ENCODE peak calls at places on chromosomes 1 and 21, in four cellular contexts. One of them, this sample, is unnamed. For H3K4me1 and H3K9me3, the result is how much of the 10 kb centered on the place peaks cover.

GRCh38 chr21:17848228-17848627 is 29.1 kb upstream of the C21orf91 start:
- DNase-seq in thoracic aorta: no peak
- DNase-seq in sigmoid colon: peak
- DNase-seq in hepatocyte: peak
- DNase-seq in this sample: peak

GRCh38 chr1:214331180-214331579 is 50.2 kb downstream of the SMYD2 start:
- DNase-seq in sigmoid colon: no peak
- DNase-seq in hepatocyte: no peak
- DNase-seq in thoracic aorta: no peak
- DNase-seq in this sample: no peak

GRCh38 chr1:210233216-210233494 is 559 bp downstream of the SERTAD4 start:
- DNase-seq in thoracic aorta: no peak
- DNase-seq in sigmoid colon: peak
- DNase-seq in hepatocyte: peak
- DNase-seq in this sample: no peak

GRCh38 chr1:199264283-199264682 is 625.4 kb downstream of the PTPRC start:
- DNase-seq in sigmoid colon: no peak
- DNase-seq in hepatocyte: no peak
- DNase-seq in thoracic aorta: no peak
- DNase-seq in this sample: no peak

GRCh38 chr1:10910490-10911273 is 101.8 kb upstream of the TARDBP start:
- DNase-seq in thoracic aorta: no peak
- DNase-seq in hepatocyte: no peak
- DNase-seq in sigmoid colon: no peak
- DNase-seq in this sample: no peak

GRCh38 chr1:44246806-44247205 is 33.5 kb downstream of the DMAP1 start:
- DNase-seq in hepatocyte: no peak
- DNase-seq in sigmoid colon: no peak
- DNase-seq in thoracic aorta: no peak
- DNase-seq in this sample: no peak

GRCh38 chr1:83673287-83673686 is 325.6 kb downstream of the TTLL7 start:
- DNase-seq in sigmoid colon: no peak
- DNase-seq in thoracic aorta: no peak
- DNase-seq in hepatocyte: no peak
- DNase-seq in this sample: no peak

GRCh38 chr1:19381261-19381660 is 69.1 kb downstream of the SLC66A1 start:
- DNase-seq in sigmoid colon: no peak
- DNase-seq in thoracic aorta: no peak
- DNase-seq in hepatocyte: no peak
- DNase-seq in this sample: no peak

GRCh38 chr1:223760833-223761232 is 48.5 kb downstream of the CAPN2 start:
- DNase-seq in hepatocyte: no peak
- DNase-seq in thoracic aorta: no peak
- DNase-seq in sigmoid colon: peak
- DNase-seq in this sample: no peak

GRCh38 chr1:222769968-222770620 is 33.1 kb downstream of the FAM177B start:
- DNase-seq in hepatocyte: no peak
- DNase-seq in thoracic aorta: no peak
- DNase-seq in sigmoid colon: no peak
- DNase-seq in this sample: no peak

GRCh38 chr1:202452508-202452907 is 104.0 kb downstream of the PPP1R12B start:
- DNase-seq in sigmoid colon: no peak
- DNase-seq in thoracic aorta: no peak
- DNase-seq in hepatocyte: no peak
- DNase-seq in this sample: no peak

GRCh38 chr1:156445789-156446263 is 54.7 kb downstream of the MEF2D start:
- DNase-seq in thoracic aorta: peak
- DNase-seq in hepatocyte: peak
- DNase-seq in sigmoid colon: peak
- DNase-seq in this sample: peak

GRCh38 chr1:34057751-34058150 is 107.3 kb downstream of the CSMD2 start:
- DNase-seq in hepatocyte: no peak
- DNase-seq in thoracic aorta: no peak
- DNase-seq in sigmoid colon: no peak
- DNase-seq in this sample: no peak

GRCh38 chr1:236137285-236137852 is 5.0 kb upstream of the GPR137B start:
- DNase-seq in sigmoid colon: no peak
- DNase-seq in thoracic aorta: no peak
- DNase-seq in hepatocyte: no peak
- DNase-seq in this sample: no peak

GRCh38 chr1:7705048-7705907 is 65.8 kb upstream of the VAMP3 start:
- DNase-seq in sigmoid colon: peak
- DNase-seq in thoracic aorta: no peak
- DNase-seq in hepatocyte: peak
- DNase-seq in this sample: no peak

GRCh38 chr1:8174807-8175206 is 143.1 kb upstream of the SLC45A1 start:
- DNase-seq in thoracic aorta: no peak
- DNase-seq in hepatocyte: no peak
- DNase-seq in sigmoid colon: no peak
- DNase-seq in this sample: no peak

GRCh38 chr1:192732787-192733186 is 76.1 kb upstream of the RGS2 start:
- DNase-seq in thoracic aorta: no peak
- DNase-seq in hepatocyte: no peak
- DNase-seq in sigmoid colon: no peak
- DNase-seq in this sample: no peak

GRCh38 chr1:110555807-110556470 is 37.0 kb upstream of the KCNA10 start:
- DNase-seq in thoracic aorta: no peak
- DNase-seq in hepatocyte: no peak
- DNase-seq in sigmoid colon: no peak
- DNase-seq in this sample: peak

GRCh38 chr1:87450615-87451209 is 122.0 kb downstream of the LMO4 start:
- DNase-seq in sigmoid colon: no peak
- DNase-seq in hepatocyte: peak
- DNase-seq in thoracic aorta: no peak
- DNase-seq in this sample: no peak

GRCh38 chr1:184822267-184822666 is 67.6 kb upstream of the EDEM3 start:
- DNase-seq in sigmoid colon: no peak
- DNase-seq in thoracic aorta: no peak
- DNase-seq in hepatocyte: no peak
- DNase-seq in this sample: no peak

GRCh38 chr1:184820218-184820720 is 65.6 kb upstream of the EDEM3 start:
- DNase-seq in hepatocyte: no peak
- DNase-seq in sigmoid colon: no peak
- DNase-seq in thoracic aorta: no peak
- DNase-seq in this sample: no peak

GRCh38 chr1:184820956-184821355 is 66.3 kb upstream of the EDEM3 start:
- DNase-seq in thoracic aorta: no peak
- DNase-seq in sigmoid colon: no peak
- DNase-seq in hepatocyte: no peak
- DNase-seq in this sample: no peak

GRCh38 chr1:184823080-184823479 is 68.4 kb upstream of the EDEM3 start:
- DNase-seq in thoracic aorta: no peak
- DNase-seq in sigmoid colon: peak
- DNase-seq in hepatocyte: peak
- DNase-seq in this sample: no peak

GRCh38 chr1:184821658-184822057 is 67.0 kb upstream of the EDEM3 start:
- DNase-seq in thoracic aorta: no peak
- DNase-seq in hepatocyte: no peak
- DNase-seq in sigmoid colon: no peak
- DNase-seq in this sample: no peak
- H3K4me1 ChIP-seq in thoracic aorta: under half
- H3K4me1 ChIP-seq in hepatocyte: under half
- H3K4me1 ChIP-seq in sigmoid colon: half or more
- H3K4me1 ChIP-seq in this sample: under half

GRCh38 chr1:53946252-53947171 is at the start of gene LRRC42:
- DNase-seq in hepatocyte: peak
- DNase-seq in sigmoid colon: no peak
- DNase-seq in thoracic aorta: peak
- DNase-seq in this sample: no peak
- TF ChIP-seq CTCF in hepatocyte: peak
- TF ChIP-seq CTCF in sigmoid colon: peak
- TF ChIP-seq CTCF in thoracic aorta: no peak
- TF ChIP-seq CTCF in this sample: peak

DNA sequence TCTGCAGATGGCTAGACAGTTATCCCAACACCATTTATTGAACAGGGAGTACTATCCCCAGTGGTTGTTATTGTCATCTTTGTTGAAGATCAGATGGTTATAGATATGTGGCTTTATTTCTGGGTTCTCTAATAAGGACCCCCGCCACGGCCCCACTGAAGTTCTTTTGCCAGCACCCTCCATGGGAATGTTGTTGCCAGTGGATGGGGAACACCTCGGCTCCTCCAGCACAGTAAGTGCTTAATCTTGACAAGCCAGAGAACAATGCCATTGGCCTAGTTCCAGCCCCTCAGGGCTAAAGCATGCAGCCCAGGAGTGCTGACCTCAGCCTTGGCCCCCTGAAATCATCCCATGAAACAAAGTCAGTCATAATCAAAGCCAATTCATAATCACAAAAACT is 337.6 kb downstream of the AGBL4 start:
- DNase-seq in hepatocyte: no peak
- DNase-seq in thoracic aorta: no peak
- DNase-seq in sigmoid colon: no peak
- DNase-seq in this sample: no peak
- H3K9me3 ChIP-seq in hepatocyte: under half
- H3K9me3 ChIP-seq in thoracic aorta: under half
- H3K9me3 ChIP-seq in sigmoid colon: under half
- H3K9me3 ChIP-seq in this sample: under half

GRCh38 chr21:37371041-37371397 is 4.4 kb downstream of the DYRK1A start:
- DNase-seq in thoracic aorta: no peak
- DNase-seq in sigmoid colon: no peak
- DNase-seq in hepatocyte: no peak
- DNase-seq in this sample: no peak
- H3K4me1 ChIP-seq in thoracic aorta: half or more
- H3K4me1 ChIP-seq in sigmoid colon: half or more
- H3K4me1 ChIP-seq in hepatocyte: under half
- H3K4me1 ChIP-seq in this sample: under half

DNA sequence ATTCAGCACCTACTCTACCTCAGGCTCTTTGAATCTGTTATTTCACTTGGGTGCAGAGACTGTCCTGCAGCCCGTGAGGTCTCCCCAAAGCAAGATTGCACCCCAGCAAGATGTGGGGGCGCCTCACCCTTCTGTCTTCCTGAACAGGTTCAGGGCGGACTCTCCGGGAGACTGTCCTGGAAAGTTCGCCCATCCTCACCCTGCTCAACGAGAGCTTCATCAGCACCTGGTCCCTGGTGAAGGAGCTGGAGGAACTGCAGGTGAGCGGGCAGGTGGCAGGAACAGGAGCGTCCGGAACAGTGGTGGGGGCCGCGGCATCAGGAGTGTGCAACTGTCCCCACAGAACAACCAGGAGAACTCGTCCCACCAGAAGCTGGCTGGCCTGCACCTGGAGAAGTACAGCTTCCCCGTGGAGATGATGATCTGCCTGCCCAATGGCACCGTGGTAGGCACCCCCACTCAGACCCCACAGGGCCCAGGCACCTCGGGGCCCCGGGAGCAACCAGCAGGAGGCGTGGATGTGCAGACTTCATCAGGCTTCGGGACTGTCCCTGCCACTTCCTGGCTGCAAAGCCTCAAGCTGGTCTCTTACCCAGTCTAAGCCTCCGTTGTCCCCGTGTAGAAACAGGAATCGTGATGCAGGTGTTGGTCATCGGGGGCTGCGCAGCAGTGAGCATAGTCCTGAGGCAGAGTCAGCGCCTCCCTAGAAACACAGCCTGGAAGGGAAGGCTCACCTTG is 5.9 kb upstream of the MTFR1L start:
- DNase-seq in hepatocyte: no peak
- DNase-seq in sigmoid colon: no peak
- DNase-seq in thoracic aorta: no peak
- DNase-seq in this sample: no peak
- TF ChIP-seq CTCF in hepatocyte: no peak
- TF ChIP-seq CTCF in sigmoid colon: no peak
- TF ChIP-seq CTCF in thoracic aorta: no peak
- TF ChIP-seq CTCF in this sample: no peak

This sample was measured in uterus.